ENCODE peak calls at places on chromosomes 4 and X, in ten cellular contexts. Y is body of pancreas, W is K562, J is A549, H is IMR-90, N is right lobe of liver, P is HCT116, M is HepG2, O is gastrocnemius medialis, I is heart left ventricle. E is an unnamed sample.

GRCh38 chr4:83112239-83112638 is 2.3 kb downstream of the PLAC8 start:
- ATAC-seq in I (no peak), H (no peak), P (no peak), N (no peak), O (no peak), J (no peak), Y (no peak), M (peak; percentile 22), W (peak; percentile 20), E (no peak)

GRCh38 chr4:157564771-157565170 is 344.2 kb downstream of the GRIA2 start:
- ATAC-seq in P (no peak), J (no peak), H (no peak), I (no peak), O (no peak), N (no peak), W (no peak), Y (no peak), M (no peak), E (no peak)

GRCh38 chrX:96432647-96433046 is 252.0 kb upstream of the DIAPH2 start:
- ATAC-seq in N (no peak), P (no peak), Y (no peak), J (no peak), H (peak; percentile 40), W (no peak), O (peak; percentile 39), I (no peak), M (no peak), E (peak; percentile 55)

GRCh38 chrX:13448941-13449340 is 120.5 kb upstream of the EGFL6 start:
- ATAC-seq in W (no peak), O (no peak), J (no peak), M (no peak), P (no peak), Y (no peak), H (no peak), I (no peak), N (no peak), E (no peak)

GRCh38 chrX:81202413-81202794 is 502 bp downstream of the SH3BGRL start:
- ATAC-seq in W (peak; percentile 65), O (no peak), H (peak; percentile 48), M (peak; percentile 29), J (peak; percentile 50), P (peak; percentile 37), I (no peak), N (peak; percentile 17), Y (no peak), E (no peak)

GRCh38 chr4:178275671-178276360 is 833.6 kb upstream of the AGA start:
- ATAC-seq in O (no peak), M (no peak), W (no peak), P (peak; percentile 74), N (no peak), Y (no peak), H (no peak), J (peak; percentile 33), I (no peak), E (no peak)

GRCh38 chrX:15515931-15516330 is 15.3 kb downstream of the BMX start:
- ATAC-seq in M (no peak), W (peak; percentile 84), J (no peak), Y (no peak), P (no peak), N (peak; percentile 22), H (no peak), I (peak; percentile 10), O (no peak), E (peak; percentile 36)

GRCh38 chrX:151790421-151791160 is 56.0 kb downstream of the CNGA2 start:
- ATAC-seq in O (no peak), I (no peak), J (no peak), N (no peak), P (no peak), W (no peak), Y (no peak), M (no peak), H (no peak), E (no peak)

GRCh38 chr4:127810551-127810950 is 28.4 kb downstream of the HSPA4L start:
- ATAC-seq in H (no peak), N (peak; percentile 75), O (no peak), Y (no peak), P (no peak), J (no peak), W (peak; percentile 54), M (peak; percentile 66), I (no peak), E (no peak)

GRCh38 chr4:123869517-123870282 is 473.1 kb downstream of the SPRY1 start:
- ATAC-seq in N (no peak), M (no peak), J (no peak), H (no peak), W (no peak), I (peak; percentile 78), O (peak; percentile 70), Y (no peak), P (no peak), E (peak; percentile 82)

GRCh38 chr4:16884673-16885460 is 13.6 kb downstream of the LDB2 start:
- ATAC-seq in J (no peak), W (peak; percentile 57), M (peak; percentile 74), O (no peak), Y (no peak), N (no peak), I (no peak), P (peak; percentile 61), H (no peak), E (no peak)

GRCh38 chr4:1201851-1202525 is 29.6 kb upstream of the SPON2 start:
- ATAC-seq in M (no peak), P (no peak), N (peak; percentile 15), W (peak; percentile 13), Y (peak; percentile 30), O (no peak), J (no peak), I (peak; percentile 66), H (peak; percentile 66), E (peak; percentile 79)

GRCh38 chrX:127702527-127702926 is 349.7 kb downstream of the ACTRT1 start:
- ATAC-seq in J (no peak), Y (no peak), N (no peak), W (no peak), P (no peak), O (no peak), M (no peak), H (no peak), I (no peak), E (no peak)

GRCh38 chr4:12949719-12950118 is 534.4 kb downstream of the RAB28 start:
- ATAC-seq in Y (no peak), J (no peak), P (no peak), O (no peak), W (no peak), M (peak; percentile 98), I (no peak), H (no peak), N (peak; percentile 92), E (no peak)

GRCh38 chr4:47533689-47534347 is 48.7 kb downstream of the ATP10D start:
- ATAC-seq in I (no peak), O (no peak), Y (no peak), H (no peak), M (no peak), P (no peak), N (no peak), W (no peak), J (no peak), E (no peak)

GRCh38 chr4:15557806-15558550 is 88.3 kb downstream of the CC2D2A start:
- ATAC-seq in P (no peak), H (no peak), J (no peak), O (no peak), W (no peak), N (peak; percentile 72), M (no peak), I (no peak), Y (no peak), E (no peak)

GRCh38 chr4:121764702-121765367 is at the start of gene SMIM43:
- ATAC-seq in Y (no peak), I (peak; percentile 26), N (no peak), H (peak; percentile 78), O (no peak), W (no peak), M (peak; percentile 77), P (no peak), J (peak; percentile 81), E (no peak)

GRCh38 chr4:169205146-169205806 is 65.5 kb downstream of the SH3RF1 start:
- ATAC-seq in Y (no peak), M (no peak), P (no peak), W (no peak), N (no peak), J (no peak), H (peak; percentile 9), I (no peak), O (no peak), E (peak; percentile 29)
- H3K4me1 ChIP-seq in Y (peaks cover 36% of the 10 kb centered on the region), M (peaks cover 58% of the 10 kb centered on the region), P (peaks cover 11% of the 10 kb centered on the region), W (no peaks in the 10 kb centered on the region), N (no peaks in the 10 kb centered on the region), J (peaks cover 76% of the 10 kb centered on the region), H (peaks cover 19% of the 10 kb centered on the region), I (peaks cover 5% of the 10 kb centered on the region), O (peaks cover 26% of the 10 kb centered on the region), E (peaks cover 61% of the 10 kb centered on the region)

GRCh38 chr4:140361099-140361498 is 12.3 kb upstream of the SCOC start:
- ATAC-seq in I (no peak), W (no peak), N (no peak), Y (no peak), O (no peak), P (no peak), J (no peak), H (no peak), M (no peak), E (no peak)

GRCh38 chr4:140363051-140363450 is 10.4 kb upstream of the SCOC start:
- ATAC-seq in Y (no peak), H (no peak), M (peak; percentile 83), J (no peak), P (no peak), I (no peak), W (no peak), N (peak; percentile 41), O (no peak), E (no peak)

GRCh38 chr4:140359571-140360427 is 13.6 kb upstream of the SCOC start:
- ATAC-seq in P (peak; percentile 99), I (peak; percentile 90), H (peak; percentile 89), O (peak; percentile 62), N (peak; percentile 97), W (peak; percentile 100), J (peak; percentile 100), Y (peak; percentile 94), M (peak; percentile 95), E (peak; percentile 89)

GRCh38 chr4:140367738-140368137 is 5.7 kb upstream of the SCOC start:
- ATAC-seq in I (no peak), P (peak; percentile 22), N (no peak), M (no peak), J (no peak), Y (no peak), O (no peak), H (peak; percentile 52), W (no peak), E (no peak)

GRCh38 chr4:140363558-140363957 is 9.9 kb upstream of the SCOC start:
- ATAC-seq in M (no peak), O (no peak), W (no peak), N (no peak), P (no peak), I (no peak), H (no peak), Y (no peak), J (no peak), E (no peak)
- H3K4me3 ChIP-seq in M (no peak overlapping the region), O (no peak overlapping the region), W (no peak overlapping the region), N (no peak overlapping the region), P (no peak overlapping the region), I (no peak overlapping the region), H (no peak overlapping the region), Y (no peak overlapping the region), J (no peak overlapping the region), E (no peak overlapping the region)

GRCh38 chrX:153956044-153956907 is 11.8 kb upstream of the RENBP start:
- ATAC-seq in M (no peak), H (no peak), O (no peak), W (no peak), P (no peak), J (no peak), N (no peak), I (no peak), Y (no peak), E (no peak)
- TF ChIP-seq POLR2A in M (no peak), H (no peak), O (no peak), W (no peak), P (no peak), J (no peak), N (no peak), I (no peak), Y (no peak), E (no peak)

GRCh38 chr4:8589831-8590545 is 2.6 kb upstream of the CPZ start:
- ATAC-seq in P (no peak), M (no peak), O (no peak), J (no peak), H (peak; percentile 7), N (no peak), I (no peak), Y (no peak), W (no peak), E (no peak)
- H3K4me1 ChIP-seq in P (no peaks in the 10 kb centered on the region), M (peaks cover 14% of the 10 kb centered on the region), O (no peaks in the 10 kb centered on the region), J (no peaks in the 10 kb centered on the region), H (peaks cover 9% of the 10 kb centered on the region), N (no peaks in the 10 kb centered on the region), I (peaks cover 7% of the 10 kb centered on the region), Y (peaks cover 8% of the 10 kb centered on the region), W (peaks cover 36% of the 10 kb centered on the region), E (peaks cover 18% of the 10 kb centered on the region)

E was measured in gastroesophageal sphincter.